ENCODE peak calls at places on chromosomes 5 and 9, in ten cellular contexts. U is A549, T is GM23338, S is IMR-90, Q is HCT116, Z is fibroblast of lung, R is lung, L is heart left ventricle, G is lower leg skin, I is Calu3. A is an unnamed sample.

GRCh38 chr9:33375238-33375840 is 27.0 kb downstream of the AQP7 start:
- DNase-seq in S (peak; percentile 19), L (no peak), U (no peak), G (no peak), I (no peak), T (peak; percentile 71), Q (peak; percentile 76), Z (peak; percentile 45), R (no peak), A (no peak)

GRCh38 chr9:16143947-16144890 is 591.4 kb downstream of the CCDC171 start:
- DNase-seq in Q (no peak), I (no peak), R (no peak), L (no peak), Z (peak; percentile 85), G (no peak), S (no peak), T (no peak), U (no peak), A (no peak)

GRCh38 chr9:136309101-136309801 is 5.4 kb upstream of the CCDC187 start:
- DNase-seq in Z (no peak), R (no peak), G (no peak), U (no peak), T (no peak), L (no peak), I (no peak), S (no peak), Q (no peak), A (no peak)

GRCh38 chr5:1513326-1514026 is 10.3 kb downstream of the LPCAT1 start:
- DNase-seq in T (no peak), L (no peak), S (no peak), I (no peak), G (no peak), Z (no peak), R (peak; percentile 29), Q (no peak), U (no peak), A (no peak)

GRCh38 chr9:136409557-136410455 is 608 bp downstream of the ENTR1 start:
- DNase-seq in T (peak; percentile 48), S (peak; percentile 22), U (peak; percentile 24), Q (no peak), L (peak; percentile 70), I (peak; percentile 17), R (no peak), G (no peak), Z (peak; percentile 43), A (no peak)

GRCh38 chr5:17426104-17426739 is 71.8 kb upstream of the TAF11L2 start:
- DNase-seq in Z (no peak), G (no peak), T (no peak), L (no peak), R (no peak), S (no peak), U (no peak), Q (no peak), I (no peak), A (no peak)

GRCh38 chr5:98455660-98456059 is 317.8 kb upstream of the RGMB start:
- DNase-seq in R (no peak), U (no peak), L (no peak), T (no peak), I (no peak), S (peak; percentile 77), Z (peak; percentile 79), G (no peak), Q (no peak), A (no peak)

GRCh38 chr9:120978987-120979386 is 52.4 kb upstream of the TRAF1 start:
- DNase-seq in S (no peak), Z (no peak), R (no peak), G (no peak), Q (no peak), I (no peak), U (no peak), L (no peak), T (no peak), A (no peak)

GRCh38 chr5:73180561-73180960 is 7.6 kb downstream of the TMEM174 start:
- DNase-seq in L (no peak), G (no peak), Q (no peak), U (no peak), R (no peak), S (peak; percentile 49), Z (peak; percentile 81), I (no peak), T (no peak), A (no peak)

GRCh38 chr9:27086818-27087680 is 22.0 kb upstream of the TEK start:
- DNase-seq in G (no peak), L (no peak), Z (peak; percentile 85), T (no peak), I (no peak), S (peak; percentile 90), R (no peak), U (no peak), Q (no peak), A (no peak)

GRCh38 chr5:147332643-147333042 is 97.8 kb downstream of the STK32A start:
- DNase-seq in R (no peak), I (no peak), Z (no peak), G (no peak), Q (no peak), T (no peak), S (no peak), U (no peak), L (no peak), A (no peak)

GRCh38 chr9:135971892-135972291 is 10.7 kb upstream of the UBAC1 start:
- DNase-seq in Q (peak; percentile 67), R (peak; percentile 74), Z (no peak), G (no peak), I (peak; percentile 87), S (no peak), L (no peak), U (no peak), T (peak; percentile 96), A (no peak)

GRCh38 chr9:87862536-87863268 is 20.0 kb upstream of the SPATA31E1 start:
- DNase-seq in S (peak; percentile 88), L (no peak), Z (peak; percentile 87), Q (peak; percentile 35), T (no peak), R (no peak), G (no peak), I (peak; percentile 73), U (peak; percentile 73), A (no peak)

GRCh38 chr9:138096192-138096845 is 218.7 kb downstream of the CACNA1B start:
- DNase-seq in T (no peak), G (no peak), L (peak; percentile 31), S (no peak), Q (no peak), U (no peak), Z (no peak), I (no peak), R (no peak), A (no peak)

GRCh38 chr5:175668006-175668405 is 10.1 kb downstream of the HRH2 start:
- DNase-seq in L (no peak), G (no peak), R (no peak), T (no peak), U (no peak), S (no peak), I (no peak), Q (no peak), Z (no peak), A (no peak)

GRCh38 chr5:33794550-33795300 is 97.1 kb downstream of the ADAMTS12 start:
- DNase-seq in L (no peak), U (no peak), S (peak; percentile 62), Z (peak; percentile 80), G (no peak), I (no peak), R (no peak), Q (no peak), T (no peak), A (no peak)

GRCh38 chr9:86700601-86701000 is 246.7 kb downstream of the GAS1 start:
- DNase-seq in I (no peak), T (no peak), U (no peak), L (peak; percentile 71), Z (peak; percentile 80), S (peak; percentile 41), R (no peak), Q (no peak), G (no peak), A (no peak)

GRCh38 chr9:92654481-92655301 is 15.2 kb downstream of the IPPK start:
- DNase-seq in S (no peak), R (no peak), Z (no peak), I (no peak), U (no peak), G (peak; percentile 88), L (no peak), Q (no peak), T (no peak), A (no peak)

GRCh38 chr9:38068866-38069628 is at the start of gene SHB:
- DNase-seq in L (peak; percentile 92), Q (no peak), U (peak; percentile 71), G (peak; percentile 50), T (peak; percentile 79), I (peak; percentile 50), R (peak; percentile 75), S (peak; percentile 33), Z (peak; percentile 43), A (peak; percentile 85)
- TF ChIP-seq CTCF in L (no peak), Q (peak; percentile 33), U (peak; percentile 22), G (no peak), T (peak; percentile 14), I (no peak), R (no peak), S (no peak), Z (no peak), A (no peak)

DNA sequence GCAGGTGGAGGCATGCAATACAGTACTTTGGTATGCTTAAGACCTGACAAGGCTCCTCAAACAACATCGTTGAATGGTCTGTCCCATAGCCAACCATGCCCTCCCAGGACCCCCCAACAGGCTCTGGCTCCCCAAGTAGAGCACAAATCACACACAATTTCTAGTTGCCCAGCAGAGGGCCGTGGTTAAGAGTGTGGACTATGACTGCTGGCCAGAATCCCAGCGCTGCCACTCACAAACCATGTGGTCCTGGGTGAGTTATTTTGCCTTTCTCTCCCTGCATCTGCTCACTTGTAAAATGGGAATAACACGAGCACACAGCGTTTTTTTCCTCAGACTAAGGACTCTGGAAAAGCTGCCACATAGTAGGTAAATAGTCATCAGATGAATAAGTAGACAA is 6.5 kb downstream of the CKMT2 start:
- DNase-seq in Z (no peak), Q (no peak), U (no peak), R (no peak), L (no peak), T (no peak), I (no peak), G (no peak), S (no peak), A (no peak)
- TF ChIP-seq CTCF in Z (no peak), Q (no peak), U (no peak), R (no peak), L (no peak), T (no peak), I (no peak), G (no peak), S (no peak), A (no peak)

GRCh38 chr9:98255578-98256296 is at the start of gene TBC1D2:
- DNase-seq in R (peak; percentile 96), Z (peak; percentile 86), S (peak; percentile 90), T (peak; percentile 94), I (peak; percentile 95), G (peak; percentile 96), L (peak; percentile 98), Q (peak; percentile 89), U (peak; percentile 94), A (peak; percentile 92)
- TF ChIP-seq CTCF in R (no peak), Z (peak; percentile 30), S (no peak), T (no peak), I (no peak), G (no peak), L (peak; percentile 15), Q (no peak), U (no peak), A (no peak)

DNA sequence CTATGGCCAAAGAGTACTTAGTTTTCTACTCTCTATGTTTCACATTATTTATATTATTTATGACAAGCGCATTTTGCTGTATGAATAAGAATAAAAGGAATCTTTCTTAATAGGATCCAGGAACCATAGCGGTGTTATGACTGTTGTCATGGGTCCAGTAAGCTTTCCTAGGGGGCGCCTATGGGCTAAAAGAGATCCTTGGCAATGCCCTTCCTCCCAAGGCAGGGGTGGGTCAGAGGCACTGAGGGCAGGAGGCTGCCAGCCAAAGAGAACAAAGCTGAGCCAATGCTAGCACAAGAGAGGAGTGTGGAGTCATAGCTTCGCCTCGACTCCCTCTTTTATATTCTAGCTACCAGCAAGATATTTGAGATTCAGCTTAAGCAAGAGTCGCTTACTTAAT is 98.4 kb upstream of the GNAQ start:
- DNase-seq in L (no peak), Q (peak; percentile 56), I (peak; percentile 10), R (no peak), S (no peak), G (no peak), Z (peak; percentile 56), T (peak; percentile 81), U (peak; percentile 67), A (no peak)
- TF ChIP-seq CTCF in L (no peak), Q (peak; percentile 46), I (no peak), R (no peak), S (no peak), G (no peak), Z (peak; percentile 18), T (peak; percentile 57), U (peak; percentile 35), A (no peak)

A was measured in D721Med.